ENCODE peak calls at places on chromosomes 7 and 10, in ten cellular contexts. B is colonic mucosa; O is fibroblast of lung; T is stomach; F is transverse colon; W is left ventricle myocardium inferior; G is CD8-positive, alpha-beta T cell; V is spleen; U is pancreas; Y is breast epithelium. Z is an unnamed sample.

GRCh38 chr10:124657806-124658205 is 86.4 kb downstream of the FAM53B start:
- DNase-seq in O (peak; percentile 47), V (peak; percentile 77), W (no peak), G (peak; percentile 39), F (no peak), U (peak; percentile 15), B (no peak), T (no peak), Y (peak; percentile 53), Z (peak; percentile 38)

GRCh38 chr7:19754521-19755116 is 18.8 kb downstream of the TMEM196 start:
- DNase-seq in B (no peak), O (peak; percentile 61), T (no peak), Y (no peak), U (no peak), G (no peak), F (no peak), W (no peak), V (no peak), Z (no peak)

GRCh38 chr7:130281227-130281626 is 11.7 kb upstream of the CPA4 start:
- DNase-seq in V (no peak), W (no peak), U (no peak), B (no peak), T (no peak), F (no peak), O (peak; percentile 90), Y (no peak), G (no peak), Z (no peak)

GRCh38 chr10:102231357-102232318 is 5.5 kb downstream of the ELOVL3 start:
- DNase-seq in W (peak; percentile 56), U (peak; percentile 84), T (peak; percentile 73), V (peak; percentile 90), F (peak; percentile 72), B (peak; percentile 68), Y (no peak), O (no peak), G (peak; percentile 78), Z (peak; percentile 53)

GRCh38 chr10:119970107-119970506 is 77.6 kb downstream of the SEC23IP start:
- DNase-seq in B (no peak), T (no peak), G (no peak), Y (no peak), U (no peak), V (no peak), F (no peak), O (no peak), W (no peak), Z (no peak)

GRCh38 chr7:149753370-149754233 is 19.8 kb downstream of the ZNF467 start:
- DNase-seq in V (peak; percentile 75), W (no peak), Y (no peak), G (no peak), U (peak; percentile 55), F (peak; percentile 33), T (peak; percentile 66), O (peak; percentile 34), B (peak; percentile 41), Z (no peak)

GRCh38 chr7:75039166-75039565 is 34.4 kb downstream of the RCC1L start:
- DNase-seq in U (no peak), Y (no peak), B (no peak), T (no peak), W (no peak), G (no peak), F (no peak), V (no peak), O (no peak), Z (no peak)

GRCh38 chr7:155787171-155787851 is 25.0 kb downstream of the SHH start:
- DNase-seq in W (no peak), O (peak; percentile 35), G (no peak), Y (no peak), T (no peak), F (no peak), U (no peak), B (no peak), V (peak; percentile 69), Z (no peak)

GRCh38 chr10:63012623-63013022 is 120.5 kb upstream of the NRBF2 start:
- DNase-seq in B (no peak), V (no peak), U (no peak), G (no peak), T (no peak), F (no peak), Y (no peak), O (no peak), W (no peak), Z (no peak)

GRCh38 chr10:63007112-63007511 is 126.0 kb upstream of the NRBF2 start:
- DNase-seq in T (no peak), O (no peak), V (no peak), G (no peak), F (no peak), B (no peak), W (no peak), Y (no peak), U (no peak), Z (no peak)

GRCh38 chr10:63005246-63005645 is 127.9 kb upstream of the NRBF2 start:
- DNase-seq in B (no peak), T (no peak), V (no peak), O (peak; percentile 92), W (no peak), Y (no peak), U (no peak), G (no peak), F (no peak), Z (no peak)

GRCh38 chr10:63010203-63010602 is 122.9 kb upstream of the NRBF2 start:
- DNase-seq in B (no peak), T (no peak), U (no peak), O (no peak), V (no peak), F (no peak), Y (no peak), G (no peak), W (no peak), Z (no peak)

DNA sequence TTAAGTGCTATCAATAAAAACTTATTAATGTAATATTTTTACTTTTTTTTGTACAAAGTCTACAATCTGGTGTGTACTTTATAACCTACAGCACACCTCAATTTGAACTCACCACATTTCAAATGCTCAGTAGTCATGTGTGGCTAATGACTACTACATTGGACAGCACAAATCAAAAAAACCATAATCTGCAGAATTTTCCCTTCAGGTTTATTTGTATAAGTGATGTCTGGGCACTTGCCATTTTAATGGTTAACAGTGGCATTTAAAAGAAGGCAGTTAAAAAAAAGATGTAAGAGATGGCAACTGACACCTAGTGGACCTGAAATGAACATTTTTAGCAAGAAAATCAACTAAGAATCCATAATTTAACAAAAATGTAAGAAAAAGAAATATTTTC is 124.6 kb upstream of the NRBF2 start:
- DNase-seq in U (no peak), F (no peak), G (no peak), T (no peak), W (no peak), Y (no peak), O (no peak), B (no peak), V (no peak), Z (no peak)
- TF ChIP-seq CTCF in U (no peak), F (no peak), G (no peak), T (no peak), W (no peak), Y (no peak), O (no peak), B (no peak), V (no peak), Z (no peak)

DNA sequence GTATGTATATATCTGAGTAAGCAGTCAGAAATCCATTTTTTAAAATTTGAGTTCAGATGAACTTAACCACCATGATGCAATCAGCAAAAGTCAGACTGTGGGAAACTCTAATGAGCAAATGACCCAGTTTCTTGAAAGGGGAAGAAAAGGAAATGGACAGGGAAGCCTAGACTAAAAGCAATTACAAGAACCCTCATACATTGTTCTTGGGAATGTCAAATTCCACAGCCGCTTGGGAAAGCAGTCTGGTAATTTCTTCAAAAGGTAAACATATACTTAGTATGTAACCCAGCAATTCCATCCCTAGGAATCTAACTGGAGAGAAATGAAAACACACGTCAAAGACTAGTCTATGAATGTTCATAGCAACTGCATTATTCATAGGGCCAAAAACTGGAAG is 16.4 kb upstream of the FOXK1 start:
- DNase-seq in T (no peak), W (no peak), V (no peak), B (no peak), F (no peak), Y (no peak), G (no peak), U (no peak), O (peak; percentile 97), Z (no peak)
- H3K27ac ChIP-seq in T (peak overlapping the region; percentile 50), W (peak overlapping the region; percentile 36), V (no peak overlapping the region), B (no peak overlapping the region), F (no peak overlapping the region), Y (no peak overlapping the region), G (no peak overlapping the region), U (no peak overlapping the region), O (peak overlapping the region; percentile 58), Z (no peak overlapping the region)

GRCh38 chr7:63876707-63877322 is 121.8 kb upstream of the ZNF722 start:
- DNase-seq in O (no peak), V (no peak), Y (no peak), G (no peak), U (no peak), W (no peak), T (no peak), B (no peak), F (no peak), Z (no peak)
- H3K9me3 ChIP-seq in O (no peaks in the 10 kb centered on the region), V (peaks cover 99% of the 10 kb centered on the region), Y (peaks cover 77% of the 10 kb centered on the region), G (peaks cover 32% of the 10 kb centered on the region), U (peaks cover 3% of the 10 kb centered on the region), W (peaks cover 100% of the 10 kb centered on the region), T (peaks cover 100% of the 10 kb centered on the region), B (peaks cover 9% of the 10 kb centered on the region), F (peaks cover 85% of the 10 kb centered on the region), Z (peaks cover 66% of the 10 kb centered on the region)

GRCh38 chr7:142440219-142441073 is 182.6 kb upstream of the PRSS58 start:
- DNase-seq in B (no peak), U (no peak), G (no peak), T (no peak), O (peak; percentile 76), F (no peak), W (no peak), Y (no peak), V (no peak), Z (no peak)

GRCh38 chr7:142443614-142444013 is 185.8 kb upstream of the PRSS58 start:
- DNase-seq in T (no peak), O (no peak), B (no peak), Y (no peak), V (no peak), U (no peak), G (no peak), W (no peak), F (no peak), Z (no peak)

GRCh38 chr7:142441074-142441403 is 183.2 kb upstream of the PRSS58 start:
- DNase-seq in B (no peak), Y (no peak), U (no peak), T (no peak), G (no peak), W (no peak), O (no peak), V (no peak), F (no peak), Z (no peak)

GRCh38 chr7:142450206-142450605 is 192.3 kb upstream of the PRSS58 start:
- DNase-seq in B (no peak), W (no peak), Y (no peak), V (no peak), G (no peak), F (no peak), T (no peak), U (no peak), O (no peak), Z (no peak)

DNA sequence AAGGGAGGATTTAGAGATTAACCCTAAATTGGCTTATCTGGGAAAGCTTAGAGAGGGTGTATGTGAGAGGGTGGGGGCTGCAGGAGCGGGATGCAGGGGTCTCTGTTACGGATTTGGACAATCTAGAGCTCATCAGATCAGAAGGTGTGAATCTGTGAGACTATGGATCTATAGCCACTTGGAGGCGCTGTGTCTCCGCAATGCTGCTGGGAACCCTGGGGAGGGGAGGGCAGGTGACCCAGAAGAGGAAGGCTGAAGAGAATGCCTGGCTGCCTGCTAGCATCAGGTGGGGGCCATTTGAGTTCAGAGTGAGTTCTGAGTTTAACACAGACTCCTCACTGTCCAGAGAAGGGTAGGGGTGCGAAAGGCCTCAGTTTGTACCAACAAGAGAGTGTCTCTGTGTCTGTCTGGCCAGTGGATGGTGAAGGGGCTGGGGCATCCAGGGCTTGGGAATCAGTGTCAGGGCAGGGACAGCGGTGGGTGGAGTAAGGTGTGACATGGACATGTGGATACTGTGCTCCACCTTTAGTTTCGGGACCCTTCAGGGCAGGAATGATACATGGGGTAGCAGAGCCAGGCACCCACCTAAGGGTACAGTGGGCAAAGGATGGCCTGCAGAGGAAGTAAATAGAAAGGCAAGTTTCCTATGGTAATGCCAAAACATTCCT is 187.3 kb upstream of the PRSS58 start:
- DNase-seq in U (no peak), O (no peak), V (no peak), Y (no peak), B (no peak), F (no peak), T (no peak), W (no peak), G (peak; percentile 40), Z (peak; percentile 17)
- TF ChIP-seq CTCF in U (no peak), O (peak; percentile 5), V (no peak), Y (no peak), B (no peak), F (no peak), T (no peak), W (no peak), G (no peak), Z (no peak)